ENCODE peak calls at places on chromosome X, in six cellular contexts. P is HepG2, W is K562, T is GM12891, H is H1, L is GM12878. A is an unnamed sample.

GRCh38 chrX:118346258-118347094 is 570 bp downstream of the WDR44 start:
- DNase-seq in P (peak), W (peak), T (no peak), H (no peak), L (no peak), A (no peak)

GRCh38 chrX:9166566-9166909 is 132.6 kb upstream of the FAM9B start:
- DNase-seq in P (no peak), W (no peak), T (no peak), H (no peak), L (no peak), A (no peak)

GRCh38 chrX:71245159-71245558 is 8.8 kb downstream of the ZMYM3 start:
- DNase-seq in P (no peak), W (no peak), T (no peak), H (no peak), L (no peak), A (no peak)

GRCh38 chrX:18886344-18887161 is 97.4 kb downstream of the PHKA2 start:
- DNase-seq in P (peak), W (peak), T (peak), H (peak), L (peak), A (peak)

GRCh38 chrX:119145241-119145653 is 17.6 kb upstream of the KIAA1210 start:
- DNase-seq in P (no peak), W (no peak), T (no peak), H (peak), L (no peak), A (no peak)

GRCh38 chrX:38327775-38328081 is 419 bp upstream of the RPGR start:
- DNase-seq in P (no peak), W (no peak), T (no peak), H (no peak), L (no peak), A (no peak)

GRCh38 chrX:73916931-73917657 is 354.1 kb downstream of the CHIC1 start:
- DNase-seq in P (no peak), W (no peak), T (no peak), H (no peak), L (no peak), A (no peak)

GRCh38 chrX:102604327-102604726 is 5.0 kb downstream of the ARMCX5 start:
- DNase-seq in P (no peak), W (no peak), T (no peak), H (no peak), L (no peak), A (no peak)

GRCh38 chrX:20061869-20062254 is 54.8 kb downstream of the MAP7D2 start:
- DNase-seq in P (peak), W (no peak), T (no peak), H (no peak), L (no peak), A (no peak)

GRCh38 chrX:153762636-153763173 is 1.3 kb upstream of the PLXNB3 start:
- DNase-seq in P (no peak), W (no peak), T (no peak), H (no peak), L (no peak), A (no peak)

GRCh38 chrX:153778684-153779101 is 2.1 kb upstream of the SRPK3 start:
- DNase-seq in P (no peak), W (no peak), T (no peak), H (no peak), L (no peak), A (no peak)

GRCh38 chrX:115968436-115969252 is 201.9 kb upstream of the AGTR2 start:
- DNase-seq in P (no peak), W (no peak), T (no peak), H (peak), L (no peak), A (no peak)

GRCh38 chrX:115970718-115971117 is 199.8 kb upstream of the AGTR2 start:
- DNase-seq in P (no peak), W (no peak), T (no peak), H (no peak), L (no peak), A (no peak)

GRCh38 chrX:115972717-115973116 is 197.8 kb upstream of the AGTR2 start:
- DNase-seq in P (no peak), W (no peak), T (no peak), H (no peak), L (no peak), A (no peak)

DNA sequence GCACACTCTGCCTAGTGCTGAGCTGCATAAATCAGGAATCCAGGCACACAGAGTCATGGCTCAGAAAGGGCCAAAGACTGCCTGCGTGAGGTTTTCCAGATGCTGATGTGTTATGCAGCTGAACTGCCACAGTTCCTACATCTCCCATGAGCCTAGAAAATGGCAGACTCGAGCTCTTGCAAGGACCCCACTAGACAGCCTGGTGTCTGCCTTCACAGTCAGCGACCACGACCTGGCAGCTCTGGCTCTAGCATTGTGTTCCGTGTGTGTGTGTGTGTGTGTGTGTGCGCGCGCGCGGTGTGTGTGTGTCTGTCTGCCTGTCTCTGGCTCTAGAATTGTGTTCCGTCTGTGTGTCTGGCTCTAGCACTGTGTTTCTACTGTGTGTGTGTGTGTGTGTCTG is 203.6 kb upstream of the AGTR2 start:
- DNase-seq in P (no peak), W (no peak), T (no peak), H (no peak), L (no peak), A (no peak)
- TF ChIP-seq POLR2AphosphoS5 in P (no peak), W (no peak), T (no peak), H (no peak), L (no peak), A (no peak)

DNA sequence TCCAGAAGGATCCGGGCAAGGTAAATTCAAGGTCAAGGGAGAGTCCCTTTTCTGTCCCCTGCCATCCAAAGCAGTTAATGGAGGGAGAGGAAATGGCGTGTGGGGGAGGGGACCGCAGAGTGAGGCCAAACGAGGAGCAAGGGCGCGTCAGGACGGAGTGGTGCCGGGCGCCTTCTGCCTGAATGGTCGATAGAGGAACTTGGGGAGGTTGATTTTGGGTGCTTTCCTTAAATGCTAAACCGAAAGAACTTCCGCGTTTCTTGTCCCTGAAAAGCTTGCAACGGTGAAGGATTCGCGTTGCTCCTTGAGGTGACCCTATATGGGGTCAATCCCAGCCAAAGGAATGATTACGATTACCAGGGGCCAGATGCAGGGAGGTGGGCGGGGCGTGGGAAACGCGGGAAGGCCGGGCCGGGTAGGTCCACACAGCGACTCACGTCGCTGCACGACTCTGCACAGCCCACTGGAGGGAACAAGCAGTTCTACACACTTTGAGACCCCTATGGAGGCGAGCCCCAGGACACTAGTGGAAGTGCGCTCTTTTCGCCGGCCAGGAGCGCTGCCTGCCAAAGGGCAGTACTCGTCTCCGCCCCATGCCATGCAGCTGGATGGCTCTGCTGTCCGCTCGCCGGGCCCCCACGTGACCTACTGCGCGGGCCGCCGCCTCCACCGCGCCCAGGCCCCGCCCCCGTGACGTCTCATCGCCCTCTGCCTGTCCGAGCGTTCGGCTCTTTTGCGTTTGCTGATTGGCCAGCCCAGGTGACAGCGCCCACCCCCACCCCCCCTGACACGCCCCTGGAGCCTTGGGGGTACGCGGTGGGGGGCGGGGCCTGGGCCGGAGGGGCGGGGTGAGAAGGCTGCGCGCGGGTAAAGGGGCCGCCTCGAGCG is 452 bp upstream of the GK start:
- DNase-seq in P (peak), W (peak), T (peak), H (peak), L (peak), A (peak)
- TF ChIP-seq POLR2A in P (no peak), W (peak), T (no peak), H (no peak), L (peak), A (peak)

GRCh38 chrX:134846042-134846441 is 144.7 kb upstream of the SMIM10 start:
- DNase-seq in P (no peak), W (no peak), T (no peak), H (no peak), L (no peak), A (no peak)
- TF ChIP-seq TAF1 in P (no peak), W (no peak), T (no peak), H (no peak), L (no peak), A (no peak)

GRCh38 chrX:31705816-31706215 is 634.0 kb upstream of the FTHL17 start:
- DNase-seq in P (no peak), W (no peak), T (no peak), H (no peak), L (no peak), A (no peak)

GRCh38 chrX:31708116-31708515 is 636.3 kb upstream of the FTHL17 start:
- DNase-seq in P (no peak), W (no peak), T (no peak), H (no peak), L (no peak), A (no peak)

GRCh38 chrX:31702208-31702607 is 630.4 kb upstream of the FTHL17 start:
- DNase-seq in P (no peak), W (no peak), T (no peak), H (no peak), L (no peak), A (no peak)

GRCh38 chrX:31706456-31706855 is 634.6 kb upstream of the FTHL17 start:
- DNase-seq in P (no peak), W (no peak), T (no peak), H (no peak), L (no peak), A (no peak)

DNA sequence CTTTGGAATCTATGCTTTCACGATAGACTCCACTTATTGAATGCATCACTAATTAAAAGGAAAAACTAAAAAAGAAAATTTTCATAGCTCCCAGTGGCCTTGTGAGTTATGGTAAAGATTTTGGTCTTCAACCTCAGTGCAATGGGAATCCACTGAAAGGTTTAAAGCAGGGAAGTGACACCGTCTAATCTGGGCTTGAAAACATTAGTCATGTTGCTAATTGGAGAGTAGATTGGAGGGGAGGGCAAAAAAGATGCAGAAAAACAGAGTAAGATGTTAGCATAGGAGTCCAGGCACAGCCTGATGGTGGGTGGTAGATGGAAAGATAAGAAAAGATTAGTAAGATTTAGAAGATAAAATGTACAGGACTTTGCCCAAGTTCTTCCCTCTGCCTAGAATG is 633.1 kb upstream of the FTHL17 start:
- DNase-seq in P (no peak), W (no peak), T (no peak), H (no peak), L (no peak), A (no peak)
- TF ChIP-seq POLR2AphosphoS5 in P (no peak), W (no peak), T (no peak), H (no peak), L (no peak), A (no peak)